ENCODE peak calls at places on chromosomes 7 and 10, in seven cellular contexts. J is BJ, P is neural progenitor cell, K is choroid plexus epithelial cell, H is IMR-90, V is PC-3, F is WTC11. T is an unnamed sample.
A peak's percentile ranks its signal among the peaks of the same experiment; 100 is the strongest.

GRCh38 chr10:34229917-34230316 is 585.2 kb downstream of the PARD3 start:
- DNase-seq in J (no peak), P (no peak), K (no peak), H (no peak), V (no peak), F (no peak), T (no peak)

GRCh38 chr10:96834121-96834520 is 2.0 kb downstream of the LCOR start:
- DNase-seq in J (no peak), P (no peak), K (peak; percentile 40), H (peak; percentile 28), V (peak; percentile 70), F (no peak), T (no peak)

GRCh38 chr7:110944966-110945644 is 145.8 kb upstream of the LRRN3 start:
- DNase-seq in J (no peak), P (peak; percentile 24), K (no peak), H (no peak), V (no peak), F (no peak), T (no peak)

GRCh38 chr7:19491821-19492452 is 216.9 kb downstream of the POLR1F start:
- DNase-seq in J (peak; percentile 4), P (peak; percentile 18), K (peak; percentile 83), H (peak; percentile 66), V (peak; percentile 66), F (no peak), T (peak; percentile 68)

GRCh38 chr10:46787321-46787615 is 124.0 kb upstream of the PTPN20 start:
- DNase-seq in J (no peak), P (no peak), K (peak; percentile 61), H (peak; percentile 56), V (peak; percentile 46), F (no peak), T (peak; percentile 50)

GRCh38 chr7:50937727-50938126 is 155.0 kb upstream of the GRB10 start:
- DNase-seq in J (no peak), P (no peak), K (no peak), H (no peak), V (no peak), F (no peak), T (no peak)

GRCh38 chr7:79876769-79877362 is 257.8 kb upstream of the GNAI1 start:
- DNase-seq in J (peak; percentile 51), P (no peak), K (peak; percentile 98), H (peak; percentile 99), V (peak; percentile 91), F (no peak), T (peak; percentile 91)

GRCh38 chr7:27567266-27567665 is 95.4 kb downstream of the HIBADH start:
- DNase-seq in J (no peak), P (no peak), K (no peak), H (no peak), V (no peak), F (no peak), T (no peak)

GRCh38 chr7:15378494-15378893 is 183.3 kb downstream of the AGMO start:
- DNase-seq in J (no peak), P (no peak), K (no peak), H (no peak), V (no peak), F (no peak), T (no peak)

GRCh38 chr10:89032141-89032814 is 41.7 kb downstream of the FAS start:
- DNase-seq in J (peak; percentile 31), P (no peak), K (peak; percentile 87), H (peak; percentile 91), V (peak; percentile 77), F (no peak), T (peak; percentile 82)

GRCh38 chr7:43534110-43534509 is 48.8 kb upstream of the STK17A start:
- DNase-seq in J (peak; percentile 72), P (no peak), K (peak; percentile 53), H (peak; percentile 69), V (no peak), F (no peak), T (peak; percentile 24)

GRCh38 chr7:151672706-151673105 is 153.0 kb upstream of the RHEB start:
- DNase-seq in J (no peak), P (no peak), K (no peak), H (peak; percentile 31), V (no peak), F (no peak), T (no peak)

GRCh38 chr7:113562242-113562641 is 356.6 kb downstream of the PPP1R3A start:
- DNase-seq in J (no peak), P (no peak), K (no peak), H (no peak), V (no peak), F (no peak), T (no peak)

GRCh38 chr10:88117869-88118632 is 254.6 kb downstream of the PTEN start:
- DNase-seq in J (no peak), P (peak; percentile 21), K (peak; percentile 34), H (no peak), V (no peak), F (no peak), T (no peak)

GRCh38 chr7:31540786-31541185 is 26.9 kb downstream of the ITPRID1 start:
- DNase-seq in J (no peak), P (no peak), K (no peak), H (no peak), V (peak; percentile 70), F (no peak), T (no peak)

GRCh38 chr7:66315192-66315591 is 110.1 kb downstream of the TPST1 start:
- DNase-seq in J (no peak), P (no peak), K (peak; percentile 36), H (no peak), V (no peak), F (no peak), T (no peak)

GRCh38 chr7:121798896-121799295 is 74.1 kb upstream of the PTPRZ1 start:
- DNase-seq in J (no peak), P (peak; percentile 82), K (peak; percentile 5), H (no peak), V (no peak), F (peak; percentile 21), T (no peak)

DNA sequence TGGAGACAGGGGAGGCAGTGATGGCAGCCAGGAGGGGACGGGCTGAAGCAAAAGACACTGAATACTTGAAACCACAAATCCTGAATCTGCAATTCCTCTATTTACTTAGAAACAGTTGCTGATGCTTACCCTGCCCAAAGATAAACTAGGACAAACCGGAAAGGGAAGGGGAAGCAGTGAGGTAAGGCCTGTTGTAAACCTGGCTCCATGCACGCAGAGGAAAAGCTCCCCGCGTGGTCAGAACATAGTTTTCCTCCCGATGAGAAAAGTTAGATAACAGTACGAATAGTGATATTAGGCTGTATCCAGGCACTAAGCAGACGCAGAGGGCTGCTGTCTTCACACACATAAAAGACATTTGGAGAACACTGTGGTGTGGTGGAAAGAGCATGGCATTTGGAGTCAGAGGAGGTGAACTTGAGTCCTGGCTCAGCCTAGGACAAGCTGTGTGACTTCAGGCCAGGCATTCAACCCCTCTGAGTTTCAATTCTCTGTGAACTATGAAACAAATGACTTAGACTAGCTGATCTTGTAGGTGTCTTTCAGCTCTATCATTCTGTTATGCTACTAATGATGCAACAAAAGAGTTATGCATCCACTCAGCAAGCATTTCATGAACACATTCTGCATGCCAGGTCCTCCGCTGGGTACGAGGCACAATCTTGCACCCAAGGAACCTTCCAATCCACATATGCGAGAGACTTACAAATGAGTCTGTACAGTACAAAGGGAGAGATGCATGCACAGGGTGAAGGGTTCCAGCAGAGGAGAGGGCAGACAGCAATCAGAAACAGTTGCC is 80.9 kb downstream of the SORBS1 start:
- DNase-seq in J (no peak), P (no peak), K (no peak), H (no peak), V (no peak), F (no peak), T (peak; percentile 84)
- TF ChIP-seq CTCF in J (no peak), P (no peak), K (peak; percentile 4), H (no peak), V (no peak), F (no peak), T (no peak)

DNA sequence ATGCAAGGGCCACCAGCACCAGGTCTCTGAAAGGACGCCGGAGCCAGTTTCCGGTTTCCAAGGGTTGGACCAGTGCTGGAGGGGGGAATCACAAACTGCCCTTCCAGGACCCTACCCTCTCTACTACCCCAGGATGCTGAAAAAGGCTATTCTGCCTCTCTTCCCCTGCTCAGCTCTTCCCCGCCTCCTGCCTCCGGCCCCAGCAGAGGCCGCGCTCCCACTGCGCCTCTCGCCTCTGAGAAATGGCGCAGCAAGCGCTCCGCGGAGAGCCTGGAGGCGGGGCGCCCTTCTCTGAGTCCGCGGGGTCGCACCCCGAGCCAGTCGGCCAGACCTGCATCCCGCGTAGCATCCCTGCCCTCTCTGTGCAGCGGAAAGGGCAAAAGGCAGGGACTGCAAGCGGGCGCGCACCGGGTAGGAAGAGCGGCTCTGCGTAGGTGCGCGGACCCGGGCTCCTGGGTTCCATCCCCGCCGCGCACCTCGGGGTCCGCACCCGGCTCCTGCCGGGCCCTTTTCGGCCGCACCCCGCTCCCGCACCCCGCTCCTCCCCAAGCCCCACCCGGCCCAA is 476 bp upstream of the RET start:
- DNase-seq in J (no peak), P (peak; percentile 68), K (no peak), H (no peak), V (no peak), F (peak; percentile 61), T (no peak)
- TF ChIP-seq CTCF in J (no peak), P (no peak), K (no peak), H (no peak), V (no peak), F (no peak), T (no peak)

GRCh38 chr10:118309911-118310310 is 32.2 kb downstream of the FAM204A start:
- DNase-seq in J (no peak), P (no peak), K (no peak), H (no peak), V (no peak), F (no peak), T (no peak)

GRCh38 chr10:118307768-118308347 is 34.3 kb downstream of the FAM204A start:
- DNase-seq in J (no peak), P (no peak), K (no peak), H (no peak), V (no peak), F (no peak), T (no peak)

GRCh38 chr10:118310822-118311221 is 31.3 kb downstream of the FAM204A start:
- DNase-seq in J (peak; percentile 13), P (no peak), K (peak; percentile 45), H (peak; percentile 48), V (peak; percentile 34), F (no peak), T (peak; percentile 23)

GRCh38 chr10:118307237-118307636 is 34.9 kb downstream of the FAM204A start:
- DNase-seq in J (no peak), P (no peak), K (no peak), H (no peak), V (no peak), F (no peak), T (no peak)

GRCh38 chr10:118308664-118309063 is 33.5 kb downstream of the FAM204A start:
- DNase-seq in J (no peak), P (peak; percentile 33), K (peak; percentile 22), H (no peak), V (no peak), F (peak; percentile 18), T (no peak)
- TF ChIP-seq CTCF in J (no peak), P (peak; percentile 13), K (peak; percentile 32), H (peak; percentile 1), V (no peak), F (no peak), T (no peak)

DNA sequence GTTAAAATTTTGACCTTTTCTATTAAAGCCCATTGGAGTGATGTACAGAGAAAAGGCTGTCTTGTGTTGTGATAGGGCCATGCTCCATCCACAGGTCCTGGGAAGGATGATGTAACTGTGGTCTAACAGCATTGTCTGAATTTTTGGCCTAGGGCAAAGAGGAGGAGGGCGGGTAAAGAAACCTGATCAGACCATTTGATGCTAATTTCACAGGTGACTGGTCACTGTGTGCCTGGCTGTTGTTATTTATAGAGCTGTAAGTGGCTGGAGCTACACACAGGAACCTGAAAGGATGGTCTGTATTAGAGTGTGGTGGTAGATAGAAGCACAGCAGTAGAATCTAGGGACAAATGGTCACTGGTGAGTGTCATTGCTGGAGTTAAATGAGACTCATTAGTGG is 182.1 kb downstream of the AUTS2 start:
- DNase-seq in J (no peak), P (peak; percentile 35), K (peak; percentile 12), H (no peak), V (no peak), F (peak; percentile 36), T (no peak)
- TF ChIP-seq CTCF in J (no peak), P (no peak), K (no peak), H (no peak), V (no peak), F (no peak), T (no peak)